ENCODE peak calls at places on chromosome 6, in ten cellular contexts. K is endothelial cell, I is IMR-90, M is midbrain, V is AG08396, D is ureter, Z is neural progenitor cell, R is tibial nerve, F is NCI-H446 treated with DMSO at 0.1 percent for 48 hours, N is RWPE1. U is an unnamed sample.

GRCh38 chr6:34284563-34285545 is 36.0 kb upstream of the SMIM29 start:
- DNase-seq in Z (no peak), F (no peak), K (no peak), M (peak), N (no peak), R (peak), D (no peak), V (peak), I (peak), U (peak)

GRCh38 chr6:113586966-113587699 is 270.0 kb upstream of the MARCKS start:
- DNase-seq in K (no peak), I (no peak), M (peak), F (no peak), V (no peak), D (no peak), Z (peak), R (no peak), N (no peak), U (no peak)

GRCh38 chr6:147192278-147192911 is 11.8 kb upstream of the STXBP5 start:
- DNase-seq in K (no peak), F (no peak), M (no peak), V (no peak), N (no peak), Z (no peak), D (no peak), I (no peak), R (no peak), U (no peak)

GRCh38 chr6:117440558-117441525 is 15.1 kb upstream of the ROS1 start:
- DNase-seq in D (no peak), K (no peak), M (no peak), R (no peak), V (peak), F (no peak), N (peak), Z (no peak), I (peak), U (no peak)

GRCh38 chr6:82371799-82372508 is 8.3 kb downstream of the TPBG start:
- DNase-seq in N (no peak), R (no peak), Z (no peak), F (no peak), K (no peak), M (no peak), D (no peak), I (peak), V (no peak), U (no peak)

GRCh38 chr6:115838763-115839401 is 221.8 kb downstream of the FRK start:
- DNase-seq in D (no peak), I (peak), V (peak), Z (peak), K (peak), R (no peak), F (no peak), N (peak), M (peak), U (no peak)

GRCh38 chr6:157143171-157143884 is 180.0 kb downstream of the TMEM242 start:
- DNase-seq in Z (peak), I (peak), M (no peak), F (peak), D (no peak), R (no peak), K (no peak), V (peak), N (no peak), U (no peak)

GRCh38 chr6:112466378-112467151 is 119.4 kb downstream of the RFPL4B start:
- DNase-seq in V (no peak), K (no peak), Z (no peak), M (no peak), R (no peak), I (peak), F (no peak), D (no peak), N (peak), U (no peak)

GRCh38 chr6:53065266-53066058 is at the start of gene FBXO9:
- DNase-seq in R (no peak), N (peak), I (no peak), F (no peak), Z (peak), D (peak), K (peak), V (peak), M (peak), U (peak)

GRCh38 chr6:12033770-12034169 is 21.7 kb downstream of the HIVEP1 start:
- DNase-seq in M (no peak), F (no peak), V (no peak), I (peak), K (no peak), N (peak), Z (no peak), R (no peak), D (no peak), U (no peak)

GRCh38 chr6:100865525-100865924 is 15.6 kb downstream of the ASCC3 start:
- DNase-seq in K (no peak), Z (no peak), R (no peak), I (no peak), D (no peak), F (no peak), M (no peak), N (no peak), V (no peak), U (no peak)

GRCh38 chr6:156791261-156791850 is 14.2 kb downstream of the ARID1B start:
- DNase-seq in F (peak), K (no peak), N (peak), Z (peak), D (no peak), I (peak), V (no peak), R (no peak), M (no peak), U (no peak)

U was measured in osteocyte.